ENCODE peak calls at places on chromosomes 16 and 17, in six cellular contexts. Z is endothelial cell, U is neural crest cell, J is fibroblast of lung, D is psoas muscle, Y is AG04450. K is an unnamed sample.

GRCh38 chr17:72614871-72615626 is 477.4 kb downstream of the SLC39A11 start:
- DNase-seq in J (peak), D (no peak), Z (no peak), Y (no peak), U (peak), K (no peak)

GRCh38 chr16:9378876-9379275 is 287.4 kb downstream of the HAPSTR1 start:
- DNase-seq in Y (no peak), D (no peak), Z (peak), J (no peak), U (no peak), K (no peak)

GRCh38 chr17:75010683-75011406 is 1.6 kb upstream of the MRPL58 start:
- DNase-seq in Y (no peak), Z (peak), J (no peak), D (peak), U (no peak), K (peak)

GRCh38 chr16:13186813-13187212 is 285.4 kb downstream of the SHISA9 start:
- DNase-seq in J (no peak), Z (no peak), D (no peak), Y (no peak), U (no peak), K (no peak)

GRCh38 chr17:74757502-74757901 is 9.1 kb downstream of the NHERF1 start:
- DNase-seq in J (no peak), D (no peak), Z (no peak), Y (no peak), U (no peak), K (no peak)

GRCh38 chr17:80385046-80385445 is 29.9 kb upstream of the ENDOV start:
- DNase-seq in D (peak), Z (no peak), U (no peak), Y (no peak), J (no peak), K (no peak)

GRCh38 chr16:80230328-80231117 is 310.3 kb upstream of the DYNLRB2 start:
- DNase-seq in U (no peak), D (no peak), Y (no peak), J (no peak), Z (no peak), K (no peak)

GRCh38 chr17:57033296-57033695 is 51.8 kb upstream of the AKAP1 start:
- DNase-seq in D (no peak), Y (no peak), U (no peak), J (peak), Z (no peak), K (no peak)

GRCh38 chr17:77140878-77141767 is at the start of gene SEC14L1:
- DNase-seq in Y (no peak), Z (peak), D (peak), U (peak), J (no peak), K (no peak)

GRCh38 chr16:30524575-30525571 is 1.5 kb downstream of the ZNF768 start:
- DNase-seq in U (no peak), Z (no peak), D (peak), Y (no peak), J (no peak), K (no peak)

GRCh38 chr17:81019563-81020442 is 15.1 kb upstream of the BAIAP2 start:
- DNase-seq in Z (no peak), U (no peak), J (no peak), D (no peak), Y (no peak), K (no peak)

GRCh38 chr17:65290616-65291015 is 153.4 kb downstream of the RGS9 start:
- DNase-seq in Z (no peak), J (no peak), D (no peak), Y (no peak), U (no peak), K (no peak)

GRCh38 chr17:11028349-11028748 is 190.5 kb upstream of the PIRT start:
- DNase-seq in J (no peak), D (no peak), Z (no peak), U (no peak), Y (no peak), K (no peak)

GRCh38 chr17:530851-531250 is 178.2 kb upstream of the RPH3AL start:
- DNase-seq in J (no peak), U (no peak), D (no peak), Y (no peak), Z (no peak), K (no peak)

GRCh38 chr17:78665952-78666920 is 89.0 kb upstream of the DNAH17 start:
- DNase-seq in Z (peak), J (no peak), D (no peak), U (no peak), Y (no peak), K (no peak)

GRCh38 chr17:4937553-4937952 is 2.3 kb downstream of the SLC25A11 start:
- DNase-seq in D (peak), J (no peak), U (no peak), Y (no peak), Z (no peak), K (no peak)

GRCh38 chr17:82864721-82865240 is 25.0 kb upstream of the ZNF750 start:
- DNase-seq in Y (no peak), J (no peak), Z (no peak), U (no peak), D (peak), K (no peak)

GRCh38 chr16:12020007-12020406 is 43.5 kb downstream of the SNX29 start:
- DNase-seq in Z (no peak), D (no peak), J (no peak), Y (no peak), U (no peak), K (no peak)

GRCh38 chr16:52976539-52977167 is 76.0 kb downstream of the CHD9NB start:
- DNase-seq in Z (no peak), Y (no peak), J (peak), D (no peak), U (no peak), K (no peak)

GRCh38 chr17:44915727-44916058 is 393 bp upstream of the GFAP start:
- DNase-seq in Y (no peak), Z (no peak), J (no peak), D (no peak), U (no peak), K (no peak)

GRCh38 chr16:25108054-25108453 is 3.5 kb upstream of the LCMT1 start:
- DNase-seq in U (no peak), J (no peak), Y (no peak), D (no peak), Z (no peak), K (no peak)

GRCh38 chr16:6643083-6643686 is 689.5 kb upstream of the RBFOX1 start:
- DNase-seq in J (peak), Z (peak), D (no peak), Y (peak), U (peak), K (no peak)

GRCh38 chr17:50950002-50950877 is 84.1 kb upstream of the TOB1 start:
- DNase-seq in Y (peak), J (peak), D (peak), Z (peak), U (peak), K (peak)

GRCh38 chr17:82237746-82238561 is 9.1 kb downstream of the SLC16A3 start:
- DNase-seq in Z (peak), Y (no peak), D (peak), U (no peak), J (no peak), K (no peak)

GRCh38 chr17:66468241-66469087 is 166.1 kb downstream of the PRKCA start:
- DNase-seq in U (no peak), J (no peak), Y (no peak), Z (no peak), D (no peak), K (no peak)

GRCh38 chr17:7612294-7612640 is 2.4 kb downstream of the FXR2 start:
- DNase-seq in J (no peak), Y (no peak), D (no peak), Z (no peak), U (no peak), K (no peak)

GRCh38 chr17:60926466-60927183 is 249.0 kb downstream of the BCAS3 start:
- DNase-seq in Z (no peak), D (no peak), U (no peak), J (peak), Y (no peak), K (no peak)

GRCh38 chr17:67322039-67322787 is 44.2 kb downstream of the PSMD12 start:
- DNase-seq in U (no peak), Y (no peak), D (no peak), J (no peak), Z (no peak), K (no peak)

GRCh38 chr17:47742319-47743181 is 9.5 kb downstream of the TBX21 start:
- DNase-seq in Y (no peak), U (peak), J (no peak), Z (peak), D (no peak), K (no peak)

GRCh38 chr16:17275076-17275732 is 195.6 kb downstream of the XYLT1 start:
- DNase-seq in U (no peak), J (no peak), Y (no peak), D (no peak), Z (no peak), K (no peak)

GRCh38 chr16:11379420-11379819 is 34.2 kb downstream of the RMI2 start:
- DNase-seq in J (no peak), D (no peak), U (no peak), Z (no peak), Y (no peak), K (no peak)

GRCh38 chr17:36014946-36015345 is 2.8 kb downstream of the CCL23 start:
- DNase-seq in U (no peak), Y (no peak), D (no peak), Z (no peak), J (no peak), K (no peak)

GRCh38 chr17:36004604-36005003 is 3.3 kb upstream of the CCL15 start:
- DNase-seq in D (no peak), Y (no peak), Z (no peak), J (no peak), U (no peak), K (no peak)

DNA sequence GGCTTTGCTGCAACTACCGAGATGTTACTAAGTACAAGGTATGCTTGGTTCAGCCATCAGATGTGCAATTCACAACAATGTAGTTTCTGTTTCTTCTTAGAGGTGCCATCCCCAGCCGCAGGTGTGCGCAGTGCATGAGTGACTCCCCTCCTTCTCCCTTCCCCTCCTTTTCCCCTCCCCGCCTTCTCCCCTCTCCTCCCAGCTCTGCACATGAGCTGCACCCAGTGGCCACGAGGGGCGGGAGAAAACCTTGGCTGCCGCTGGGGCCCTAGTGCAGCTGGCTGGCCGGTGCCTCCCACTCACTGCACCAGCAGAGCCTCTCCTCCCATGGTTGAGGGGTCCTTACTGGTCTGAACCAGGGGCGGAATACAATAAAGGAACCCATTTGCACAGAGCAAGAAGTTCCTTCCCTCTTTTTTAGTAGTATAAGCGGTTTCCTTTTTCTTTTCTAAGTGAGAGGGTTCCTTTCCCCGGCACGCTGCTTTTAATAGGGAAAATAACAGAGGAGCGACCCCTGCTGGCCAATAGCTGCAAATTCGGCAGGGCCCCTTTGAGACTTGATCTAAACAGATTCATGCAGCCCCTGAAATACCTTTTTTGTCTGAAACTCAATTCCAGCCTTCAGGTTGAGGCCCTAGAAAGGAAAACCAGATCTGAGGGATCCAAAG is 7.8 kb upstream of the CCL15 start:
- DNase-seq in Z (no peak), Y (peak), J (peak), D (no peak), U (no peak), K (no peak)
- TF ChIP-seq CTCF in Z (peak), Y (peak), J (peak), D (peak), U (peak), K (peak)

DNA sequence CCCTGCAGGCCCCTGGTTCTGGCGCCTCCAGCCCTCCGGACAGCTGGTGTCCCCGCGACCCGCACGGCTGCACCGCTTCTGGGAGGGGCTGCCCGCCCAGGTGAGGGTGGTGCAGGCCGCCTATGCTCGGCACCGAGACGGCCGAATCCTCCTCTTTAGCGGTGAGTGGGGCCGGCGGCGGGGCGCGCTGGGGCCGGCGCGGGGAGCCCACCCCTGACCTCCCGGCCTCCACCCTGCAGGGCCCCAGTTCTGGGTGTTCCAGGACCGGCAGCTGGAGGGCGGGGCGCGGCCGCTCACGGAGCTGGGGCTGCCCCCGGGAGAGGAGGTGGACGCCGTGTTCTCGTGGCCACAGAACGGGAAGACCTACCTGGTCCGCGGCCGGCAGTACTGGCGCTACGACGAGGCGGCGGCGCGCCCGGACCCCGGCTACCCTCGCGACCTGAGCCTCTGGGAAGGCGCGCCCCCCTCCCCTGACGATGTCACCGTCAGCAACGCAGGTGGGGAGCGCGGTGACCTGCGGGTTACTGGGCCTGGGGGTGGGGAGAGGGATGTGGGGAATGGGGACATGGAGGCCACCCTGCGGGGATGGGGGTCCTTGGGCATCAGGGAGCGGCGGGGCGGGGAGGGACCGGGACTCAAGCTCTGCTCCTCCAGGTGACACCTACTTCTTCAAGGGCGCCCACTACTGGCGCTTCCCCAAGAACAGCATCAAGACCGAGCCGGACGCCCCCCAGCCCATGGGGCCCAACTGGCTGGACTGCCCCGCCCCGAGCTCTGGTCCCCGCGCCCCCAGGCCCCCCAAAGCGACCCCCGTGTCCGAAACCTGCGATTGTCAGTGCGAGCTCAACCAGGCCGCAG is 7.0 kb upstream of the IL32 start:
- DNase-seq in Y (no peak), Z (peak), U (no peak), D (no peak), J (peak), K (no peak)
- TF ChIP-seq CTCF in Y (no peak), Z (no peak), U (no peak), D (no peak), J (peak), K (no peak)

GRCh38 chr16:85326113-85326793 is 214.0 kb upstream of the CIBAR2 start:
- DNase-seq in Y (no peak), D (no peak), Z (no peak), U (no peak), J (peak), K (no peak)

GRCh38 chr16:85326794-85327181 is 214.5 kb upstream of the CIBAR2 start:
- DNase-seq in Y (no peak), J (no peak), Z (no peak), U (no peak), D (no peak), K (no peak)

GRCh38 chr16:85329059-85329812 is 217.0 kb upstream of the CIBAR2 start:
- DNase-seq in U (peak), J (no peak), D (no peak), Y (no peak), Z (no peak), K (peak)

GRCh38 chr16:85328665-85329058 is 216.4 kb upstream of the CIBAR2 start:
- DNase-seq in U (peak), J (no peak), Z (peak), D (no peak), Y (no peak), K (no peak)

DNA sequence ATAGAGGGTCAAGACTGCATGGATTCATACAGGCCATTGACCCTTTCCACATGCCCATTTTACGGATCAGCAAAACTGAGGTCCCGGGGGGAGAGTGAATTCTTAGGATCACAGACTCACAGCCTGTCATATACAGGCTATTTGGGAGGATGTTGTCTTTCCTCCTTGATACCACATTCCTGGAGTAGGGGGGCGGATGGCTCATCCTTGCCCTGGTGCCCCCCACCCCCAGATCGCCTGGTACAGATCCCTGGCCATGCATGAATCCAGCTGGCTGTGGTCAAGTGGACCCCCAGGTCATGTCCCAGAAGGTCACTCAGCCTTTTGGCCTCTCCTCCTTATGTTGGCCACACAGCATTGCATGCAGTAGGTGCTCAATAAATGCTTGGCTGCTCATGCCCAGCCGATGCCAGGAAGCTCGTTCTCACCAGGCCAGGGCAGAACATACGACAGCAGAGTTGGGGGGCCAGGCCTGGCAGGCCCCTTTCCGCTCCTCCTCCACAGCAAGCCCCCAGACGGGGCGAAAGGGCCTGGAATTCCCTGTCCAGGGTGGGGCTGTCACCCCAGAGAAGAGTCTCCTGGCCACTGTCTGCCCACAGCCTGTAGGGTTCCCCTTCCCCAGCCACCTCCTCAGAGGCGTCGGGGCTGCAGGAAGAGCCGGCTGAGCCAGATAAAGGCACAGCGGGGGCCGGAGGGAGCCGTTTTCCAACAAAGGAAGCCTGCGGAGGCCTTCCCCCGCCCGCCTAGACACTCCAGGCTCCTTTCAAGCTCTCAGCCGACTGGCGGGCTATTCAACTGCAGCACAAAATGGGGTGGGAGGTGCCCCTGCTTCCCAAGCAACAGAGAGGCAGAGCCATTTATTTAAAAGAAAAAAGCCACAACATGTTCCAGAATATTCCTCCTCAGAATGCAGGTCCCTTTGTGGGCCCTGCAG is 215.7 kb upstream of the CIBAR2 start:
- DNase-seq in D (no peak), J (no peak), Y (no peak), Z (peak), U (peak), K (no peak)
- TF ChIP-seq CTCF in D (no peak), J (no peak), Y (no peak), Z (no peak), U (no peak), K (no peak)

GRCh38 chr17:27529230-27529796 is 73.1 kb downstream of the KSR1 start:
- DNase-seq in Z (no peak), D (no peak), Y (no peak), U (no peak), J (peak), K (no peak)
- TF ChIP-seq CTCF in Z (no peak), D (peak), Y (peak), U (no peak), J (no peak), K (peak)

DNA sequence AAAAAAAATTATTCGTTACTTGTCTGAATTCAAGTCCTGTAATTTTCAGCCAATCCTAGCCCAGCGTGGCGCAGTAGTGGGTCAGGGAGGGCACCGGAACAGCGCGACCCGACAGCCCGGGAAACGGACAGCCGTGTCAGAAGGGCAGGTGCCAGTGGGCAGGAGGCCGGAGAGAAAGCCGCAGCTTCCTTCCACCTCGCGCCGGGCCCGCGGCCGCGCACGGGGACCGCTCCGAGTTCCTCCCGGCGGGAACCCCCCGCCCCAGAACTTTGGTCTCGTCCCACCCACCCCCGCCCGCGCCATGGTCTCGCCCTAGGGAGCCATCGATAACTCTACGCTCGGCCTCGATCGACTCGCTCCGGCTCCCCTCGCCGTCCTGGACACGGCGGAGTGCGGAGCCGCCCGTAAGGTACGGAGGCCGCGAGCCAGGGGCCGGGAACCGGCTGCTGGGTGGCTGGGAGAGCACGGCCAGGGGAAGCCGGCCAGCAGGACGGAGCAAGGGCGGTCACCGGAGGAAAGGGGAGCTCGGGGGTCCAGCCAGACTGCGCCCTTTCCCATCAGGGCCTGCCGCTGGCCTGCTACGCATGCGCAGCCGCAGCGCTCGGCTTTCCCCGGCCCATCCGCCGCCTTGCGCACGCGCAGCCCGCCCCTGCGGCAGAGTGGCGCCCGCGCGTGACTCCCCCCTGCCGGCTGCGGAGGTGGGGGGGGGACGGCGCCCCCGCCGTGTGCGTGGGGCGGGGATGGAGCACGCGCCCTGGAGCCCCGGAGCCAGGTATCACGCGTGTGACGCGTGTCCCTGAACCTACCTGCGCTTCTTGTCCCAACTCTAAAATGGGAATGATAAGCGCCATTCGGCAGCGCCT is at the start of gene MLST8:
- DNase-seq in J (peak), Z (peak), D (peak), U (peak), Y (peak), K (peak)
- TF ChIP-seq CTCF in J (no peak), Z (no peak), D (peak), U (peak), Y (no peak), K (no peak)

GRCh38 chr17:28710948-28711722 is 553 bp downstream of the PROCA1 start:
- DNase-seq in U (peak), D (peak), Z (peak), J (peak), Y (peak), K (peak)
- TF ChIP-seq CTCF in U (no peak), D (no peak), Z (no peak), J (peak), Y (no peak), K (no peak)

GRCh38 chr16:3347586-3347985 is 8.1 kb upstream of the OR2C1 start:
- DNase-seq in Z (no peak), J (no peak), Y (no peak), U (no peak), D (no peak), K (no peak)
- TF ChIP-seq CTCF in Z (no peak), J (no peak), Y (no peak), U (no peak), D (no peak), K (no peak)

GRCh38 chr16:3158498-3159314 is 23.9 kb downstream of the ZNF213 start:
- DNase-seq in J (peak), D (peak), U (peak), Y (no peak), Z (peak), K (peak)
- TF ChIP-seq CTCF in J (peak), D (no peak), U (no peak), Y (peak), Z (no peak), K (no peak)